ENCODE peak calls at places on chromosomes 11 and 22, in five cellular contexts. One of them, this sample, is unnamed.

GRCh38 chr22:42490244-42490832 is 29.3 kb downstream of the RRP7A start:
- DNase-seq in IMR-90: no peak
- DNase-seq in HCT116: no peak
- DNase-seq in heart left ventricle: no peak
- DNase-seq in transverse colon: no peak
- DNase-seq in this sample: no peak

GRCh38 chr22:19989725-19990067 is 26.9 kb downstream of the ARVCF start:
- DNase-seq in HCT116: no peak
- DNase-seq in transverse colon: no peak
- DNase-seq in heart left ventricle: peak; percentile 20
- DNase-seq in IMR-90: no peak
- DNase-seq in this sample: no peak

GRCh38 chr22:42283288-42284229 is 13.1 kb upstream of the TCF20 start:
- DNase-seq in HCT116: no peak
- DNase-seq in IMR-90: no peak
- DNase-seq in transverse colon: no peak
- DNase-seq in heart left ventricle: peak; percentile 61
- DNase-seq in this sample: peak; percentile 17

GRCh38 chr11:93589347-93589746 is 46.2 kb upstream of the SMCO4 start:
- DNase-seq in IMR-90: no peak
- DNase-seq in transverse colon: peak; percentile 54
- DNase-seq in heart left ventricle: no peak
- DNase-seq in HCT116: no peak
- DNase-seq in this sample: no peak

GRCh38 chr11:36372101-36372767 is 76.1 kb downstream of the PRR5L start:
- DNase-seq in IMR-90: peak; percentile 81
- DNase-seq in heart left ventricle: no peak
- DNase-seq in transverse colon: no peak
- DNase-seq in HCT116: no peak
- DNase-seq in this sample: no peak

GRCh38 chr11:72681226-72682153 is 7.3 kb upstream of the PDE2A start:
- DNase-seq in HCT116: no peak
- DNase-seq in IMR-90: no peak
- DNase-seq in transverse colon: no peak
- DNase-seq in heart left ventricle: no peak
- DNase-seq in this sample: no peak

GRCh38 chr11:47394322-47395224 is 13.8 kb upstream of the SLC39A13 start:
- DNase-seq in IMR-90: peak; percentile 20
- DNase-seq in HCT116: no peak
- DNase-seq in heart left ventricle: peak; percentile 89
- DNase-seq in transverse colon: peak; percentile 60
- DNase-seq in this sample: peak; percentile 39

GRCh38 chr11:26715133-26715532 is 6.7 kb downstream of the SLC5A12 start:
- DNase-seq in IMR-90: no peak
- DNase-seq in HCT116: no peak
- DNase-seq in heart left ventricle: no peak
- DNase-seq in transverse colon: no peak
- DNase-seq in this sample: no peak

GRCh38 chr11:74366576-74366975 is 31.7 kb downstream of the PGM2L1 start:
- DNase-seq in heart left ventricle: no peak
- DNase-seq in IMR-90: peak; percentile 76
- DNase-seq in transverse colon: no peak
- DNase-seq in HCT116: no peak
- DNase-seq in this sample: no peak

GRCh38 chr11:16881074-16881709 is 133.0 kb downstream of the PLEKHA7 start:
- DNase-seq in HCT116: no peak
- DNase-seq in IMR-90: peak; percentile 13
- DNase-seq in heart left ventricle: peak; percentile 68
- DNase-seq in transverse colon: no peak
- DNase-seq in this sample: no peak

GRCh38 chr11:92979176-92979575 is 9.7 kb downstream of the MTNR1B start:
- DNase-seq in transverse colon: no peak
- DNase-seq in HCT116: no peak
- DNase-seq in heart left ventricle: no peak
- DNase-seq in IMR-90: peak; percentile 89
- DNase-seq in this sample: no peak

GRCh38 chr11:80727315-80727714 is 1286.5 kb upstream of the TENM4 start:
- DNase-seq in HCT116: no peak
- DNase-seq in IMR-90: no peak
- DNase-seq in transverse colon: no peak
- DNase-seq in heart left ventricle: no peak
- DNase-seq in this sample: no peak

GRCh38 chr11:28536504-28537267 is 428.5 kb downstream of the METTL15 start:
- DNase-seq in heart left ventricle: no peak
- DNase-seq in HCT116: no peak
- DNase-seq in transverse colon: no peak
- DNase-seq in IMR-90: no peak
- DNase-seq in this sample: no peak

GRCh38 chr11:2077061-2077802 is 62.0 kb downstream of the IGF2 start:
- DNase-seq in IMR-90: peak; percentile 65
- DNase-seq in HCT116: no peak
- DNase-seq in heart left ventricle: no peak
- DNase-seq in transverse colon: no peak
- DNase-seq in this sample: no peak

GRCh38 chr11:115324569-115325432 is 179.4 kb downstream of the CADM1 start:
- DNase-seq in IMR-90: peak; percentile 75
- DNase-seq in HCT116: no peak
- DNase-seq in heart left ventricle: no peak
- DNase-seq in transverse colon: peak; percentile 18
- DNase-seq in this sample: peak; percentile 29

GRCh38 chr22:41555325-41555724 is 5.5 kb upstream of the CSDC2 start:
- DNase-seq in HCT116: no peak
- DNase-seq in heart left ventricle: no peak
- DNase-seq in transverse colon: no peak
- DNase-seq in IMR-90: no peak
- DNase-seq in this sample: no peak

GRCh38 chr11:35346472-35347136 is 72.8 kb downstream of the SLC1A2 start:
- DNase-seq in IMR-90: no peak
- DNase-seq in HCT116: no peak
- DNase-seq in heart left ventricle: no peak
- DNase-seq in transverse colon: no peak
- DNase-seq in this sample: no peak

GRCh38 chr11:27555264-27555663 is 48.7 kb upstream of the LIN7C start:
- DNase-seq in IMR-90: no peak
- DNase-seq in transverse colon: no peak
- DNase-seq in heart left ventricle: no peak
- DNase-seq in HCT116: no peak
- DNase-seq in this sample: no peak

GRCh38 chr11:61700221-61700620 is 20.0 kb downstream of the DAGLA start:
- DNase-seq in HCT116: peak; percentile 38
- DNase-seq in transverse colon: peak; percentile 87
- DNase-seq in heart left ventricle: no peak
- DNase-seq in IMR-90: peak; percentile 51
- DNase-seq in this sample: no peak

GRCh38 chr11:117171648-117172051 is 6.9 kb upstream of the SIDT2 start:
- DNase-seq in transverse colon: no peak
- DNase-seq in heart left ventricle: no peak
- DNase-seq in HCT116: no peak
- DNase-seq in IMR-90: peak; percentile 54
- DNase-seq in this sample: peak; percentile 60

GRCh38 chr11:117175104-117175503 is 3.4 kb upstream of the SIDT2 start:
- DNase-seq in IMR-90: no peak
- DNase-seq in heart left ventricle: no peak
- DNase-seq in transverse colon: no peak
- DNase-seq in HCT116: no peak
- DNase-seq in this sample: no peak

GRCh38 chr11:117170210-117170609 is 8.3 kb upstream of the SIDT2 start:
- DNase-seq in transverse colon: no peak
- DNase-seq in heart left ventricle: no peak
- DNase-seq in IMR-90: peak; percentile 26
- DNase-seq in HCT116: no peak
- DNase-seq in this sample: no peak

GRCh38 chr11:117171007-117171647 is 7.4 kb upstream of the SIDT2 start:
- DNase-seq in IMR-90: peak; percentile 47
- DNase-seq in HCT116: no peak
- DNase-seq in transverse colon: no peak
- DNase-seq in heart left ventricle: no peak
- DNase-seq in this sample: no peak

DNA sequence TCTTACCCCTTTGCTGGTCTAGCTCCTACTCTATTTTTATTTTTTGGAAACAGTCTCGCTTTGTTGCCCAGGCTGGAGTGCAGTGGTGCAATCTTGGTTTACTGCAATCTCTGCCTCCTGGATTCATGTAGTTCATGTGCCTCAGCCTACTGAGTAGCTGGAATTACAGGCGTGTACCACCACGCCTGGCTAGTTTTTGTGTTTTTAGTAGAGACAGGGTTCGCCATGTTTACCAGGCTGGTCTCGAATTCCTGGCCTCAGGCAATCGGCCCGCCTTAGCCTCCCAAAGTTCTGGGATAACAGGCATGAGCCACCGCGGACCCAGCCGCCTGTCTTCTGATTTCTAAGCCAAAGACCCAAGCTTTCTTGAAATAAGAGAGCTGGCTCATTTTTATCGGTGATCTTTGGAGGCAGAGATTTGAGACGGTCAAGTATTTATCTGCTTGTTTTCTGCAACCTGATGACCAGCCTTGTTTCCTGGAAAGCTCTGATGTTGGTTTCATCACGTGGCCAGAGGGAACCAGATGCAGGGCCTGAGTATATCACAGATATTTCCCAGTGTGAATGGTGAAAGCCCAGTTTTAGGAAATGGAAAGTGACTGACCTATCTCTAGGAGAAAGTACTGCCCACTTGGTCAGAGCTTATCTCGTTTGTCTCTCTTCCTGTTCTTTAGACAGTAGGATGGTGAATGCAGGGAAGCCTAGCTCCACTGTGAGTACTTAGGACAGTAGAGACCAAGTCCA is 5.7 kb upstream of the SIDT2 start:
- DNase-seq in IMR-90: no peak
- DNase-seq in transverse colon: no peak
- DNase-seq in heart left ventricle: no peak
- DNase-seq in HCT116: no peak
- DNase-seq in this sample: peak; percentile 27
- TF ChIP-seq POLR2A in IMR-90: no peak
- TF ChIP-seq POLR2A in transverse colon: no peak
- TF ChIP-seq POLR2A in heart left ventricle: no peak
- TF ChIP-seq POLR2A in HCT116: no peak
- TF ChIP-seq POLR2A in this sample: no peak

GRCh38 chr22:47007496-47007895 is 245.0 kb downstream of the TBC1D22A start:
- DNase-seq in IMR-90: no peak
- DNase-seq in heart left ventricle: no peak
- DNase-seq in HCT116: no peak
- DNase-seq in transverse colon: no peak
- DNase-seq in this sample: no peak

GRCh38 chr22:47005506-47006408 is 243.3 kb downstream of the TBC1D22A start:
- DNase-seq in transverse colon: no peak
- DNase-seq in heart left ventricle: no peak
- DNase-seq in IMR-90: no peak
- DNase-seq in HCT116: no peak
- DNase-seq in this sample: no peak

GRCh38 chr22:47008208-47008885 is 245.9 kb downstream of the TBC1D22A start:
- DNase-seq in transverse colon: no peak
- DNase-seq in IMR-90: no peak
- DNase-seq in heart left ventricle: no peak
- DNase-seq in HCT116: no peak
- DNase-seq in this sample: no peak

GRCh38 chr22:47006433-47006832 is 244.0 kb downstream of the TBC1D22A start:
- DNase-seq in IMR-90: no peak
- DNase-seq in transverse colon: no peak
- DNase-seq in HCT116: no peak
- DNase-seq in heart left ventricle: no peak
- DNase-seq in this sample: no peak

GRCh38 chr22:47006869-47007268 is 244.4 kb downstream of the TBC1D22A start:
- DNase-seq in IMR-90: no peak
- DNase-seq in HCT116: no peak
- DNase-seq in transverse colon: no peak
- DNase-seq in heart left ventricle: no peak
- DNase-seq in this sample: no peak
- TF ChIP-seq POLR2A in IMR-90: no peak
- TF ChIP-seq POLR2A in HCT116: no peak
- TF ChIP-seq POLR2A in transverse colon: no peak
- TF ChIP-seq POLR2A in heart left ventricle: no peak
- TF ChIP-seq POLR2A in this sample: no peak

GRCh38 chr11:32583451-32584271 is at the start of gene EIF3M:
- DNase-seq in heart left ventricle: peak; percentile 99
- DNase-seq in transverse colon: peak; percentile 97
- DNase-seq in IMR-90: peak; percentile 94
- DNase-seq in HCT116: peak; percentile 93
- DNase-seq in this sample: peak; percentile 99
- TF ChIP-seq POLR2A in heart left ventricle: no peak
- TF ChIP-seq POLR2A in transverse colon: peak; percentile 82
- TF ChIP-seq POLR2A in IMR-90: peak; percentile 78
- TF ChIP-seq POLR2A in HCT116: peak; percentile 84
- TF ChIP-seq POLR2A in this sample: peak; percentile 91

GRCh38 chr22:44026066-44026629 is 2.0 kb downstream of the PARVB start:
- DNase-seq in IMR-90: no peak
- DNase-seq in transverse colon: no peak
- DNase-seq in heart left ventricle: no peak
- DNase-seq in HCT116: no peak
- DNase-seq in this sample: no peak

GRCh38 chr22:44025171-44026065 is 1.3 kb downstream of the PARVB start:
- DNase-seq in heart left ventricle: peak; percentile 71
- DNase-seq in IMR-90: no peak
- DNase-seq in HCT116: no peak
- DNase-seq in transverse colon: peak; percentile 83
- DNase-seq in this sample: peak; percentile 52

GRCh38 chr22:44026630-44027511 is 2.8 kb downstream of the PARVB start:
- DNase-seq in heart left ventricle: peak; percentile 85
- DNase-seq in IMR-90: peak; percentile 63
- DNase-seq in HCT116: no peak
- DNase-seq in transverse colon: peak; percentile 87
- DNase-seq in this sample: peak; percentile 83

GRCh38 chr22:44023404-44024287 is 456 bp upstream of the PARVB start:
- DNase-seq in transverse colon: peak; percentile 50
- DNase-seq in heart left ventricle: peak; percentile 84
- DNase-seq in HCT116: no peak
- DNase-seq in IMR-90: peak; percentile 12
- DNase-seq in this sample: peak; percentile 68

GRCh38 chr22:44024288-44024908 is at the start of gene PARVB:
- DNase-seq in HCT116: no peak
- DNase-seq in IMR-90: no peak
- DNase-seq in heart left ventricle: peak; percentile 80
- DNase-seq in transverse colon: peak; percentile 17
- DNase-seq in this sample: peak; percentile 63
- TF ChIP-seq POLR2A in HCT116: no peak
- TF ChIP-seq POLR2A in IMR-90: peak; percentile 52
- TF ChIP-seq POLR2A in heart left ventricle: no peak
- TF ChIP-seq POLR2A in transverse colon: no peak
- TF ChIP-seq POLR2A in this sample: no peak

DNA sequence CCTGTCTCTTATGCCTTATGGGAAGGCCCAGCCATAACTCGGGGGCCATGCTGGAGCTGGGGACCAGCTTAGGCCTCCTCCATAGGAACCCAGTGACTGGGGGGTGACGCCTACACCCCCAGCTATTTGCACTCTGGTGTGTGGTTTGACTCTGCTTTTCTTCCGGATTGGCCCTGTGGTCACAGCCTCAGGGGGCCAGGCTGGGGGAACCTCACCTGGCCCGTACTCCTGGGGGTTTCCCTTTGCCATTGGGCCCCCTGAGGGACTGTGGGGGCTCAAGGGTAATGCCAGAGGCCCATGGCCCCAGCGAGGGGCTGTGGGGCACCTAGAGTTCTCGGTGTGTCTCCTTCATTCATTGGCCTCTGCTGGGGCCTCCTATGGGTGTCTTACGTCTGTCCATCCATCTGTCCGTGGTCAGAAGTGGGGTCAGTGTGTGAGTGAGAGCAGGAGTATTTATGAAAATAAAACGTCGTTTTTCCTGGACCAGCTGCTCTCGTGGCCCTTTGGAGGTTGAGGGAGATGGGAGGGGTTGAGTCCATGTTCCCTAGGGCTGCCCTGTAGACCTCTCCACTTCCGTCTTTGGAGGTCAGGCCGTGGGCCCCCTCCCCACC is 6.3 kb upstream of the SH3BP1 start:
- DNase-seq in transverse colon: peak; percentile 54
- DNase-seq in heart left ventricle: no peak
- DNase-seq in HCT116: no peak
- DNase-seq in IMR-90: no peak
- DNase-seq in this sample: no peak
- TF ChIP-seq POLR2A in transverse colon: no peak
- TF ChIP-seq POLR2A in heart left ventricle: no peak
- TF ChIP-seq POLR2A in HCT116: no peak
- TF ChIP-seq POLR2A in IMR-90: no peak
- TF ChIP-seq POLR2A in this sample: no peak